ENCODE peak calls at places on chromosomes 7 and 10, in five cellular contexts. W is amniotic stem cell; Z is stimulated activated effector memory CD8-positive, alpha-beta T cell treated with anti-CD3 and anti-CD28 coated beads, Interleukin-12 subunit alpha, Interleukin-12 subunit beta, amount 100 ng/mL, for 72 hours; E is epithelial cell of esophagus; V is cardiac fibroblast. M is an unnamed sample.

GRCh38 chr7:28096713-28097112 is 83.9 kb downstream of the JAZF1 start:
- DNase-seq in W (peak; percentile 59), Z (no peak), E (peak; percentile 65), V (peak; percentile 80), M (peak; percentile 64)

GRCh38 chr7:75806560-75807307 is 6.9 kb downstream of the CCL24 start:
- DNase-seq in W (no peak), Z (no peak), E (no peak), V (no peak), M (no peak)

GRCh38 chr10:69716711-69717560 is 84.8 kb upstream of the COL13A1 start:
- DNase-seq in W (peak; percentile 39), Z (peak; percentile 47), E (peak; percentile 66), V (peak; percentile 70), M (no peak)

GRCh38 chr10:14325325-14325955 is 5.3 kb downstream of the FRMD4A start:
- DNase-seq in W (no peak), Z (peak; percentile 40), E (peak; percentile 54), V (peak; percentile 55), M (no peak)

GRCh38 chr7:121029302-121029701 is 40.8 kb downstream of the CPED1 start:
- DNase-seq in W (no peak), Z (no peak), E (no peak), V (no peak), M (no peak)

GRCh38 chr10:712089-712488 is 22.6 kb upstream of the DIP2C start:
- DNase-seq in W (no peak), Z (no peak), E (peak; percentile 6), V (no peak), M (no peak)

GRCh38 chr7:132654150-132654549 is 77.9 kb upstream of the PLXNA4 start:
- DNase-seq in W (no peak), Z (no peak), E (no peak), V (peak; percentile 21), M (no peak)

GRCh38 chr10:118812393-118812740 is 57.6 kb upstream of the CACUL1 start:
- DNase-seq in W (no peak), Z (no peak), E (no peak), V (peak; percentile 10), M (no peak)

GRCh38 chr10:79024716-79025112 is 44.1 kb upstream of the ZMIZ1 start:
- DNase-seq in W (no peak), Z (no peak), E (no peak), V (no peak), M (no peak)

GRCh38 chr10:75606203-75606779 is 174.9 kb downstream of the LRMDA start:
- DNase-seq in W (no peak), Z (no peak), E (no peak), V (no peak), M (no peak)